ENCODE peak calls at places on chromosomes 3 and 15, in four cellular contexts. U is psoas muscle, J is heart right ventricle, S is heart left ventricle. F is an unnamed sample. For H3K36me3, the result is how much of the 10 kb centered on the place peaks cover.

GRCh38 chr15:99452728-99453643 is 112.8 kb upstream of the MEF2A start:
- ATAC-seq in U (peak), J (peak), S (peak), F (peak)

GRCh38 chr3:64151335-64151871 is 73.9 kb downstream of the PRICKLE2 start:
- ATAC-seq in U (no peak), J (no peak), S (no peak), F (peak)

GRCh38 chr3:185629554-185630181 is 43.6 kb downstream of the SENP2 start:
- ATAC-seq in U (no peak), J (no peak), S (no peak), F (no peak)

GRCh38 chr3:65979152-65979551 is 59.6 kb downstream of the MAGI1 start:
- ATAC-seq in U (no peak), J (peak), S (peak), F (no peak)

GRCh38 chr15:35088329-35088728 is 3.2 kb upstream of the NANOGP8 start:
- ATAC-seq in U (no peak), J (no peak), S (no peak), F (no peak)

GRCh38 chr15:100987143-100987542 is 68.0 kb downstream of the LRRK1 start:
- ATAC-seq in U (no peak), J (peak), S (peak), F (peak)

GRCh38 chr3:172617976-172618375 is 92.9 kb downstream of the NCEH1 start:
- ATAC-seq in U (no peak), J (no peak), S (no peak), F (no peak)

GRCh38 chr3:122942241-122942640 is 85.3 kb downstream of the SEMA5B start:
- ATAC-seq in U (no peak), J (no peak), S (no peak), F (no peak)

GRCh38 chr15:85583404-85584390 is 203.3 kb downstream of the AKAP13 start:
- ATAC-seq in U (peak), J (no peak), S (peak), F (peak)

GRCh38 chr15:34335176-34335575 is 2.4 kb downstream of the SLC12A6 start:
- ATAC-seq in U (no peak), J (no peak), S (no peak), F (no peak)

GRCh38 chr3:148648685-148649352 is 48.9 kb upstream of the AGTR1 start:
- ATAC-seq in U (no peak), J (peak), S (no peak), F (no peak)

GRCh38 chr3:24686764-24687163 is 192.1 kb upstream of the THRB start:
- ATAC-seq in U (no peak), J (no peak), S (no peak), F (no peak)

GRCh38 chr15:92391640-92392039 is 2.0 kb upstream of the ST8SIA2 start:
- ATAC-seq in U (peak), J (no peak), S (peak), F (no peak)

GRCh38 chr15:39388118-39388517 is 192.8 kb upstream of the THBS1 start:
- ATAC-seq in U (no peak), J (no peak), S (peak), F (peak)

GRCh38 chr3:143286392-143287010 is 166.9 kb downstream of the CHST2 start:
- ATAC-seq in U (no peak), J (no peak), S (no peak), F (no peak)

GRCh38 chr3:31713820-31714511 is 181.2 kb downstream of the STT3B start:
- ATAC-seq in U (no peak), J (no peak), S (no peak), F (no peak)
- H3K36me3 ChIP-seq in U (under half), J (under half), S (under half), F (under half)

DNA sequence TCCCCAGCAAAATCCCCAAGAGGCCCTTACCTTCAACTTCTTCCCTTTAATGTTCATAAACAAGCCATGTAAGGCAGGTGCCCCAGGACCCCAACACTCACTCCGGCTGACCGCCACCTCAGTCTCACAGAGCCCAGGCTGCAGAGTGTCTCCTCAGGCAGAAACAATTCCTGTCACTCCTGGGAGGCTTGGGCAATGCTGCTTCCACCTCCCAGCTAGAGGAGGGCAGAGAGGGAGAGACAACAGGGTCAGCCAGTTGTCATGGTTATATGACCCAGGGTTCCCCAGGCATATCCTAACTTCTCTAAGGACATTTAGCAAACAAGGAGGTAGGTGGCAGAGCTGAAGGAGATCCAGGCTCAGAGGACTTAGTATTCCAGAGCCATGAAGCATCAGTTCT is at the start of gene PLIN1:
- ATAC-seq in U (peak), J (no peak), S (no peak), F (no peak)
- H3K27ac ChIP-seq in U (peak), J (peak), S (peak), F (peak)

GRCh38 chr15:40918799-40919392 is 10.2 kb upstream of the DLL4 start:
- ATAC-seq in U (no peak), J (peak), S (peak), F (peak)
- H3K4me3 ChIP-seq in U (peak), J (peak), S (no peak), F (no peak)

GRCh38 chr3:49283997-49284396 is 7.0 kb upstream of the C3orf62 start:
- ATAC-seq in U (no peak), J (no peak), S (no peak), F (no peak)
- H3K36me3 ChIP-seq in U (under half), J (half or more), S (half or more), F (half or more)

GRCh38 chr3:99678926-99679325 is 40.5 kb downstream of the COL8A1 start:
- ATAC-seq in U (no peak), J (no peak), S (no peak), F (peak)

GRCh38 chr3:99669879-99670555 is 31.6 kb downstream of the COL8A1 start:
- ATAC-seq in U (no peak), J (no peak), S (no peak), F (no peak)

GRCh38 chr3:99670556-99670950 is 32.2 kb downstream of the COL8A1 start:
- ATAC-seq in U (no peak), J (no peak), S (no peak), F (no peak)

GRCh38 chr3:99678023-99678422 is 39.6 kb downstream of the COL8A1 start:
- ATAC-seq in U (peak), J (peak), S (peak), F (peak)

GRCh38 chr3:99674086-99674789 is 35.8 kb downstream of the COL8A1 start:
- ATAC-seq in U (no peak), J (no peak), S (peak), F (peak)
- H3K27ac ChIP-seq in U (no peak), J (peak), S (peak), F (peak)

DNA sequence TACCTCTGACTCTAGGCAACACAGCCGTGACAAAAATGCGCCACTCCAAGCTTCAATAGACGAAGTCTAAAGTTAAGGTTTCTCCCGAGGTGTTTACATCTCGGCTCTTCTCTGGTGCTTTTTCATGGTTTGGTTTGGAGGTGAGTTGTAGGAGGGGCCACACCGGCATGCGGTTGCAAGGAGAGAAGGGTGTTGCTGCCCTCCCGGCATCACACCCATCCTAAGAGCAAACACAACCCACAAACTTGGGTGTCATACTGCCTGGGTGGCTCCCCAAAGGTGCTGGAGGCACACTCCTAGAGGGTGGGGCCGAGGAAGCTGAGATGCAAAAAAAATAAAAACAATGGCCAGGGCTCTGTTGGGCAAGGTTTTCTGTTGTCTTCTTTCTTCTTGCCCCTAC is 225.2 kb upstream of the ICE2 start:
- ATAC-seq in U (no peak), J (no peak), S (no peak), F (no peak)
- H3K4me3 ChIP-seq in U (no peak), J (no peak), S (no peak), F (no peak)

DNA sequence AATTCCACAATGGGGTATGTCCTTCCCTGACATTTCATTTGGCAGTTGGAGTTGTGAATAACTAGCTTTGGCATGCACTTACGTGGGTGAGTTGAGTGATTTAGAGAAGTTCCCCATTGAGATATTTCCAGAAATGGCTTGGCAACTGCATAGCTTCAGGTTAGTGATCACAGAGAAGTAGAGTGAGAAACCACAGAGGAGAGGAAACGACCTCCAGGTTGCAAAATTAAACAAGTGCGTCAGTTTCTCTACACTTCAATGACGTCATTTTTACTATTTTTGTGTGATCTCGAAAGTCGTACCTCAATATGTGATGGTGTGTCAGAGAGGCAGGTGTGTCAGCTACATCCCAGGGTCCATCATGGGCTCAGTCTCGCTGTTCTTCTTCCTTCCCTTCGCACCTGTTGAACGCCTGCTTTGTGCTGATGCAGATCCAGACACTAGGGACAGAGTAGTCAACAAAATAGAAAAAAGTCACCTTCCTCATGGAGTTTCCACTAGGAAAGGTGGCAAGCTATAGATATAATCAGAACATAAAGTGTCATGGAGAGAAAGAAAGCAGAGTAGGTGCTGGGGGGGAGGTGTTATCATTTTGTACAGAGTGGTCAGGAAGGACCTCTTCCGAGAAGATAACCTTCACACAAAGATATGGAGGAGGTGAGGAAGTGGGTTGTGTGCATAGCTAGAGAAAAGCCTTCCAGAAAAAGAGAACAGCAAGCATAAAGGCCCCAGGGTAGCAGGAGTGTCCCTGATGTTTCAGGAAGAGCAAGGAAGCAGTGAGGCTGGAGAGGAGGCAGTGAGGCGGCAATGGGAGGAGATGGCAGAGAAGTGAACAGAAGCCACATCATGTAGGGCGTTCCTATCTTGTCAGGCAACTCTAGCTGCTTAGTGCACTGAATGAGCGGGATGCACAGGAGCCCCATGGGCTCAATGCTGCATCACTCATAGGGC is 75.6 kb downstream of the MCTP2 start:
- ATAC-seq in U (no peak), J (no peak), S (no peak), F (no peak)
- H3K36me3 ChIP-seq in U (under half), J (under half), S (under half), F (under half)

DNA sequence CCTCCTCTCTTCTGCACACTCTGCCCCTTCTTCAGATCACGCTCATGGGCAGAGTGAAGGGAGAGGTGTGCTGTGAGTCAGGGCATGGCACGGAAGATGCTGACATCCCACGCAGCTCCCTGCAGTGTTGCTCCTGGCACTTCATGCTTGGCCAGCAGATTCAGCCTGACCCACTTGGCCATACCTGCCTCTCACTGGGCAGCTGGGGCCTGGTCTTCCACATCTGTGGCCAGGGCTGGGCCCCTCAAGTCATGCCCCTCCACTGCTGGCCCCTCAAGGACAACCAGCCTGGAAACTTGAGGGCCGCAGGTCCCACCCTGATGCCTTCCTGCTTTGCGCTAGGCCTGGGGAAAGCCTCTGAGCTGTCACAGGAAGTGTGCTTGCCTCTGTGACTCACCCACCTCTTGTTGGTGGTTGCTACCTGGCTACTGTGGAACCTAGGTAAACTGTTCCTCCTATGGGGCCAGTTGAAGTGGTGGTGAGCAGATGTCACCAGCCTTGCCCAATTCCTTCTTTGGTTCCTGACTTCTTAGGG is 48.7 kb downstream of the BSN start:
- ATAC-seq in U (no peak), J (no peak), S (no peak), F (no peak)
- H3K27ac ChIP-seq in U (no peak), J (no peak), S (no peak), F (no peak)